ENCODE peak calls at places on chromosomes 13 and 19, in four cellular contexts. G, U, Z and N are unnamed samples. For H3K4me1, the result is how much of the 10 kb centered on the place peaks cover.

GRCh38 chr13:26967119-26968038 is 204.2 kb downstream of the USP12 start:
- DNase-seq in Z (no peak), U (no peak), G (no peak), N (no peak)

GRCh38 chr19:39557791-39558622 is 18.0 kb upstream of the EID2 start:
- DNase-seq in G (peak), U (peak), Z (no peak), N (no peak)

GRCh38 chr19:14933506-14933905 is 7.8 kb upstream of the OR7C2 start:
- DNase-seq in U (no peak), Z (no peak), G (no peak), N (no peak)

GRCh38 chr13:107834268-107834667 is 381.1 kb downstream of the LIG4 start:
- DNase-seq in G (no peak), Z (no peak), U (no peak), N (no peak)

GRCh38 chr19:35019144-35019543 is 11.1 kb upstream of the SCN1B start:
- DNase-seq in U (no peak), Z (no peak), G (no peak), N (no peak)

GRCh38 chr13:110538632-110539031 is 22.9 kb downstream of the RAB20 start:
- DNase-seq in U (no peak), G (no peak), Z (no peak), N (no peak)

GRCh38 chr13:51234676-51235075 is 12.5 kb downstream of the FAM124A start:
- DNase-seq in Z (no peak), G (no peak), U (no peak), N (no peak)

GRCh38 chr19:50465986-50466771 is 10.1 kb upstream of the EMC10 start:
- DNase-seq in G (no peak), Z (peak), U (peak), N (peak)

GRCh38 chr13:30141773-30142501 is 165.4 kb downstream of the KATNAL1 start:
- DNase-seq in Z (no peak), G (no peak), U (no peak), N (no peak)

GRCh38 chr13:77502104-77502720 is 33.3 kb upstream of the SCEL start:
- DNase-seq in G (no peak), U (no peak), Z (no peak), N (no peak)

GRCh38 chr13:111031531-111031961 is 83.6 kb upstream of the ARHGEF7 start:
- DNase-seq in Z (no peak), U (no peak), G (no peak), N (no peak)

GRCh38 chr13:57716295-57716694 is 84.8 kb downstream of the PCDH17 start:
- DNase-seq in Z (no peak), G (no peak), U (peak), N (no peak)

GRCh38 chr13:79445968-79446645 is 34.8 kb upstream of the NDFIP2 start:
- DNase-seq in U (no peak), G (no peak), Z (no peak), N (no peak)

DNA sequence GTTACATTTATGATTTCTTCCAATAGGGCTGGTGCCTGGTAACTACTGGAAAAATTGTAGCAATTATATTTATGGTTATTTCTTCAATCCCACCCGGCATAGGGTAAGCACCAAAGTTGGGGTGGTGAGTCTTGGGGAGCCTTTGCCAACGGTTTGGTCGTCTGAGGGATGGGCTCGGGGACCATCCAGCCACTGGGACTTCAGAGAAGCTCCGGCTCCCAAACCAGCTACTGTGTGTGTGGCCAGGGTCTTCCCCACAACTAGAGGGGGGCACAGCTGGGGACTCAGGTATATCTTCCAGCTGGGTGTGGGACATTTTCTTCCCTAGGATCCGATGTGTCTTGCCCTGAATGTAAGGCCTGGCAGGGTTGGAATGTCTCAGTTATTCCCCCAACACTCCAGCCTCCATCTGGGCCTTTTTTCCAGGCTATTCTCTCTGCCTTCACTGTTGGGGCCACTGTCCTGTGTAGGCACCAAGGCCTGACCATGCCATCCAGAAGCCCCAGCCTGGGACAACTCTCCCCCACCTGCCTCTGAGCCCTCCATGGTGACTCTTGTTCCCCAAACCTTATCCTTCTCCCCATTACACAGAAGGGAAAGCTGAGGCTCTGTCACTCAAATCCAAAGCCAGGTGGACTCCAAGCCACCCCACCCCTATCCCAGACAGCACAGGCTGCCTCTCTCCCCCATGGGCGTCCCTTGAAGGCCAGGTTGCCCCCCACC is 1.1 kb upstream of the IFI30 start:
- DNase-seq in Z (no peak), G (no peak), U (no peak), N (no peak)
- TF ChIP-seq TCF7L2 in Z (no peak), G (no peak), U (no peak), N (no peak)

GRCh38 chr19:40629346-40629745 is 28.2 kb downstream of the LTBP4 start:
- DNase-seq in Z (no peak), U (no peak), G (no peak), N (no peak)
- H3K4me1 ChIP-seq in Z (under half), U (under half), G (under half), N (under half)

GRCh38 chr13:104592545-104593250 is 1526.5 kb upstream of the SLC10A2 start:
- DNase-seq in G (no peak), U (no peak), Z (no peak), N (no peak)
- TF ChIP-seq TCF7L2 in G (no peak), U (no peak), Z (no peak), N (no peak)

DNA sequence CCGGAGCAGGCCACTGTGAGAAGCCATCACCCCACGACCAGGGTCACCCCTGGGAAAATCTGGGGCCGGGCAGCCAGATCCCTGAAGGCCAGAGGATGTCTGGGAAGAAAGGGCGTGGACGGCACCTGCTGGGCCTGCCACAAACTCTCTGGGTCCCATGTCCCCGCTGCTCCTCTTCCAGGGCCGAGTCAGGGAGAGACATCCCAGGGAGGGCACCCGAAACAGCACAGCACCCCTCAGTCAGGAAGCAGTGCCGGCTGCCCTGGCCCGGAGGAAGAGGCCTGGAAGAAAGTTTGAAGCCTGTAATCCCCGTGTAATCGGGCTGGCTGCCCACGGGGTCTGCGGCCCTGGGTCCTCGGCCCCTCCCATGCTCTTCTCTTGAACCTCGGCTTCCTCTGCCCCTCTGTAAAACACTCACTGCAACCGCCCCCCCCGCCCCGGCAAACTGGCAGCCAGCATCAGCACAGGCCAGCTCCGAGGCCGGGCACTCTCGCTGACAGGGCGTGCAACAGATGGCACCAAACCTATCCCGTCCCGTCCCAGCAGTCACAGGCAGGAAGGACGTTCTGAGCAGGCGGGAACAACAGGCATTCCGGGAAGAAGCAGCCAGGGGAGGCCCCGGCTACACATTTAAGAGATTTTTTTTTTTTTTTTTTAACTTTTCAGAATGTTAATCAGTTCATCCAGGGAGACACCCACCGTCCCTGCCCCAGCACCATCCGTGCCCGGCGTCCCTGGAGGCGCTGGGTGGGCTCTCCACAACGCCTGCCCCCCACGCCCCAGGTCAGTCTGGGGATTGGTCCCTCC is 1.5 kb downstream of the SBNO2 start:
- DNase-seq in U (no peak), Z (no peak), G (no peak), N (no peak)
- H3K4me1 ChIP-seq in U (half or more), Z (half or more), G (under half), N (half or more)

DNA sequence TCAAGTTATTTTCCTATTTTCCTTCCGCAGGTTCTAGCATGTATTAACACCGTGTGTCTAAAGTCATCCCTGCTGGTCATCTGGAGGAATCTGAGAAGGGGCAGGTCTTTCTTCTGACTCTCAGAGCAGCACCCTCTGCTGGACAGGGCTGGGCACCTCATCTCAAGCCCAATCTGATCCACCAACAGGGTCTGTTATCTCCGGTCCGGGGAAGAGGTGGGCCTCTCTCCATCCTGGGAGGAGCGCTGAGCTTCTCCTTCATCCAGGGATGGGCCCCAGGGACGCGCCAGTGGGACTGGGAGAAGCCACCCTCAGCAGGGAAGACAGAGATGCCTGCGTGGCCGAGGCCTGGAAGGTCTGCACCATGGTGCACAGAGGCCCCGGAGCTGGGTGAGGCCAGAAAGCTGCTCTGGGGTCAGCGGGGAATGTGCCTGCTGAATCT is 26.0 kb upstream of the ZNF331 start:
- DNase-seq in G (peak), Z (peak), U (peak), N (peak)
- TF ChIP-seq TCF7L2 in G (no peak), Z (no peak), U (no peak), N (no peak)

DNA sequence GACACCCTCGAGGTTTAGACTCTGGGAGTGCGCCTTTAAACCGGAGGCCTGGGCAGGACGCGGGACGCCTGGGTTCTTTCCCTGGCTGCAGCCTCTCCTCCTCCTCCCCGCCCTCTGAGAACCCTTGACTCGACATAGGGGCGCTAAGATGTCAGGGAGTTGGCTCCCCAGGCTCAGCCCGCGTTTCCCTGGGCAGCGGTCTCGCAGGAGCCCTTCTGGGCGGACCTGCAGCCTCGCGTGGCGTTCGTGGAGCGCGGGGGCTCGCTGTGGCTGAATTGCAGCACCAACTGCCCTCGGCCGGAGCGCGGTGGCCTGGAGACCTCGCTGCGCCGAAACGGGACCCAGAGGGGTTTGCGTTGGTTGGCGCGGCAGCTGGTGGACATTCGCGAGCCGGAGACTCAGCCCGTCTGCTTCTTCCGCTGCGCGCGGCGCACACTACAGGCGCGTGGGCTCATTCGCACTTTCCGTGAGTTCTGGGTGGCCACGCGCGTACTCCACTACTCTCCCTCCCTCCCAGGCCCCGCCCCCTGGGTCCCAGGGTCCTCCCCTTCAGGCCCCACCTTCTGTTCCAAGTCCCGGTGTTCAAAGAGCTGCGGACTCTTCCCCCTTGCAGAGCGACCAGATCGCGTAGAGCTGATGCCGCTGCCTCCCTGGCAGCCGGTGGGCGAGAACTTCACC is 1.3 kb downstream of the ICAM5 start:
- DNase-seq in G (no peak), U (peak), Z (peak), N (peak)
- H3K4me1 ChIP-seq in G (under half), U (half or more), Z (half or more), N (under half)